ENCODE peak calls at places on chromosomes 1 and 21, in seven cellular contexts. E is cardiac fibroblast, C is cardiac muscle cell, P is breast epithelium, L is kidney, T is dorsolateral prefrontal cortex, W is OCI-LY7. S is an unnamed sample.

GRCh38 chr1:32012709-32013385 is 821 bp upstream of the KHDRBS1 start:
- DNase-seq in E (no peak), C (no peak), P (no peak), L (no peak), T (no peak), W (no peak), S (no peak)

GRCh38 chr1:244028701-244029100 is 22.4 kb upstream of the ZBTB18 start:
- DNase-seq in E (no peak), C (no peak), P (no peak), L (no peak), T (no peak), W (no peak), S (no peak)

GRCh38 chr21:36423772-36424433 is 38.7 kb downstream of the CHAF1B start:
- DNase-seq in E (no peak), C (no peak), P (no peak), L (no peak), T (no peak), W (no peak), S (no peak)

GRCh38 chr1:222288056-222288455 is 259.8 kb downstream of the HHIPL2 start:
- DNase-seq in E (no peak), C (peak), P (peak), L (no peak), T (no peak), W (no peak), S (peak)

GRCh38 chr1:212633144-212633543 is 24.6 kb downstream of the ATF3 start:
- DNase-seq in E (no peak), C (no peak), P (no peak), L (no peak), T (no peak), W (no peak), S (no peak)

GRCh38 chr21:46384556-46384955 is 60.6 kb downstream of the PCNT start:
- DNase-seq in E (no peak), C (no peak), P (no peak), L (no peak), T (no peak), W (no peak), S (no peak)

GRCh38 chr1:168081373-168082007 is 55.2 kb downstream of the GPR161 start:
- DNase-seq in E (peak), C (no peak), P (no peak), L (no peak), T (no peak), W (no peak), S (no peak)

GRCh38 chr1:116766616-116767469 is 12.6 kb downstream of the CD2 start:
- DNase-seq in E (no peak), C (no peak), P (no peak), L (no peak), T (no peak), W (no peak), S (no peak)

GRCh38 chr1:204733869-204734596 is 48.5 kb upstream of the LRRN2 start:
- DNase-seq in E (no peak), C (peak), P (no peak), L (no peak), T (no peak), W (no peak), S (no peak)

GRCh38 chr1:85576642-85577420 is 3.7 kb upstream of the CCN1 start:
- DNase-seq in E (peak), C (peak), P (peak), L (peak), T (peak), W (no peak), S (peak)

GRCh38 chr1:23810818-23811420 is 10.4 kb upstream of the GALE start:
- DNase-seq in E (peak), C (peak), P (no peak), L (no peak), T (no peak), W (peak), S (no peak)

GRCh38 chr1:81228926-81229325 is 571.8 kb upstream of the ADGRL2 start:
- DNase-seq in E (no peak), C (no peak), P (no peak), L (no peak), T (no peak), W (no peak), S (no peak)

GRCh38 chr1:5725855-5726585 is 266.2 kb downstream of the NPHP4 start:
- DNase-seq in E (no peak), C (no peak), P (no peak), L (no peak), T (no peak), W (no peak), S (no peak)

GRCh38 chr1:147171399-147172167 is 687 bp downstream of the PRKAB2 start:
- DNase-seq in E (no peak), C (no peak), P (peak), L (no peak), T (no peak), W (peak), S (no peak)

GRCh38 chr1:244381887-244382565 is 69.7 kb downstream of the ADSS2 start:
- DNase-seq in E (peak), C (no peak), P (no peak), L (no peak), T (no peak), W (no peak), S (no peak)

GRCh38 chr1:192914696-192915095 is 105.9 kb downstream of the RGS2 start:
- DNase-seq in E (no peak), C (no peak), P (no peak), L (no peak), T (no peak), W (no peak), S (no peak)

GRCh38 chr1:24903955-24904730 is 25.9 kb downstream of the RUNX3 start:
- DNase-seq in E (no peak), C (no peak), P (no peak), L (peak), T (no peak), W (no peak), S (peak)

GRCh38 chr1:230149751-230150584 is 82.9 kb downstream of the GALNT2 start:
- DNase-seq in E (no peak), C (no peak), P (no peak), L (no peak), T (no peak), W (peak), S (no peak)

GRCh38 chr1:111907321-111907720 is 82.1 kb downstream of the KCND3 start:
- DNase-seq in E (no peak), C (no peak), P (no peak), L (no peak), T (no peak), W (no peak), S (no peak)

GRCh38 chr1:215987092-215987855 is 420.2 kb downstream of the KCTD3 start:
- DNase-seq in E (no peak), C (no peak), P (no peak), L (no peak), T (no peak), W (no peak), S (no peak)

GRCh38 chr1:229579101-229579651 is 20.7 kb upstream of the ABCB10 start:
- DNase-seq in E (peak), C (no peak), P (peak), L (no peak), T (peak), W (peak), S (no peak)

GRCh38 chr1:25832336-25833037 is 12.7 kb downstream of the MTFR1L start:
- DNase-seq in E (no peak), C (no peak), P (no peak), L (no peak), T (no peak), W (no peak), S (no peak)

GRCh38 chr21:33264561-33264960 is 1.6 kb upstream of the IL10RB start:
- DNase-seq in E (no peak), C (no peak), P (no peak), L (no peak), T (no peak), W (no peak), S (no peak)

GRCh38 chr21:33266784-33267135 is 593 bp downstream of the IL10RB start:
- DNase-seq in E (no peak), C (no peak), P (no peak), L (no peak), T (no peak), W (peak), S (no peak)

GRCh38 chr21:33267250-33267649 is 1.1 kb downstream of the IL10RB start:
- DNase-seq in E (no peak), C (no peak), P (no peak), L (no peak), T (no peak), W (no peak), S (no peak)

GRCh38 chr21:33265664-33266049 is 510 bp upstream of the IL10RB start:
- DNase-seq in E (peak), C (no peak), P (peak), L (peak), T (no peak), W (peak), S (peak)

DNA sequence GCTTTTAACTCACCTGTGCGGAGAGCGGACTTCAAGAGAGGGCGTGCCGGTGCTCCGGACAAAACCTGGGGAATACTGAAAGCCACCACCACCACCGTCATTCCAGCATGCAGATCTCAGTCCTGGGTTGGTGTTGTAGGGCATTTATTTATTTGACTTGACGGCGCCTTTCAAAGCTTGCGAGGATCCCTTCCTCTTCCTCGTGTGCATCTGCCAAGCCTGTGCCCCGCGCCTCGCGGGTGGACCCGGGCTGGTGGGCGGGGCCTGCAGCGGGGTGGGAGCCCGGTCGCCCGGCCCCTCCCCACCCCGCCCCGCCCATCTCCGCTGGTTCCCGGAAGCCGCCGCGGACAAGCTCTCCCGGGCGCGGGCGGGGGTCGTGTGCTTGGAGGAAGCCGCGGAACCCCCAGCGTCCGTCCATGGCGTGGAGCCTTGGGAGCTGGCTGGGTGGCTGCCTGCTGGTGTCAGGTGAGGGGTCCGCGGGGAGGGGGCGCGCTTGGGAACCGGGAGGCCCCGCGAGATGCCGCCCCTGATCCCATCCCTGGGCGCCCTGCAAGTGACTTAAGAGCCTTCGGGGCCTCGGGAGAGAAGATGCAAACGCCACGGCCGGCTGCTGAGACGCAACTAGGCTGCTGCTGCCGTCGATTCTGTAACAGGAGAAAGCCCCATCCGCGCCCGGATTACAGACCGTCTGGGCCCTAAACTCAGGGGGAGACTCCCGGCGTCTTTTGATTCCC is at the start of gene IL10RB:
- DNase-seq in E (peak), C (peak), P (peak), L (peak), T (peak), W (peak), S (no peak)
- TF ChIP-seq CTCF in E (no peak), C (no peak), P (no peak), L (peak), T (no peak), W (no peak), S (no peak)

GRCh38 chr1:198232407-198232806 is 75.6 kb downstream of the NEK7 start:
- DNase-seq in E (no peak), C (no peak), P (no peak), L (no peak), T (no peak), W (no peak), S (no peak)

GRCh38 chr1:198231776-198232175 is 75.0 kb downstream of the NEK7 start:
- DNase-seq in E (no peak), C (no peak), P (no peak), L (no peak), T (no peak), W (no peak), S (no peak)

GRCh38 chr1:198238121-198238520 is 81.3 kb downstream of the NEK7 start:
- DNase-seq in E (no peak), C (no peak), P (peak), L (peak), T (no peak), W (peak), S (no peak)

GRCh38 chr1:198232940-198233675 is 76.3 kb downstream of the NEK7 start:
- DNase-seq in E (no peak), C (no peak), P (no peak), L (no peak), T (no peak), W (no peak), S (no peak)

GRCh38 chr1:198234511-198235251 is 77.9 kb downstream of the NEK7 start:
- DNase-seq in E (peak), C (peak), P (no peak), L (no peak), T (no peak), W (no peak), S (no peak)
- H3K4me3 ChIP-seq in E (peak), C (no peak), P (no peak), L (peak), T (peak), W (no peak), S (peak)

DNA sequence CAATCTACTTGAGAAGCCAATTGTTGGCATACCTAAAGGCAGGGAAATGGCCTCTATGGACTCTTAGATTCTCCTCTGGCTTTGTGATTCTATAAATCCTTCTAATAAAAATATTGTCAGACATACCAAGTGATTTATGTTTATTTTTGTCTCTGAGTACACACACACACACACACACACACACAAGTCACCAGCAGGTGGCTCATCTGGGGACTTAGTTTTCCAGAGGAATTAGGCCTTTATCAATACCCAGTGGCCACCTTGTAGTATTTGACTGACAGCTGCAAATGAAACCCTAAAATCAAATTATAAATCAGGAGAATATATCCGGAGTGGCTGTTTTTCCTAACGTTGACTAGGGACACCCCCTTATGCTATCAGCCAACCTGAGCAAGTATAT is 258.5 kb downstream of the BRINP2 start:
- DNase-seq in E (no peak), C (no peak), P (no peak), L (no peak), T (no peak), W (no peak), S (no peak)
- TF ChIP-seq CTCF in E (no peak), C (no peak), P (no peak), L (no peak), T (no peak), W (no peak), S (no peak)

DNA sequence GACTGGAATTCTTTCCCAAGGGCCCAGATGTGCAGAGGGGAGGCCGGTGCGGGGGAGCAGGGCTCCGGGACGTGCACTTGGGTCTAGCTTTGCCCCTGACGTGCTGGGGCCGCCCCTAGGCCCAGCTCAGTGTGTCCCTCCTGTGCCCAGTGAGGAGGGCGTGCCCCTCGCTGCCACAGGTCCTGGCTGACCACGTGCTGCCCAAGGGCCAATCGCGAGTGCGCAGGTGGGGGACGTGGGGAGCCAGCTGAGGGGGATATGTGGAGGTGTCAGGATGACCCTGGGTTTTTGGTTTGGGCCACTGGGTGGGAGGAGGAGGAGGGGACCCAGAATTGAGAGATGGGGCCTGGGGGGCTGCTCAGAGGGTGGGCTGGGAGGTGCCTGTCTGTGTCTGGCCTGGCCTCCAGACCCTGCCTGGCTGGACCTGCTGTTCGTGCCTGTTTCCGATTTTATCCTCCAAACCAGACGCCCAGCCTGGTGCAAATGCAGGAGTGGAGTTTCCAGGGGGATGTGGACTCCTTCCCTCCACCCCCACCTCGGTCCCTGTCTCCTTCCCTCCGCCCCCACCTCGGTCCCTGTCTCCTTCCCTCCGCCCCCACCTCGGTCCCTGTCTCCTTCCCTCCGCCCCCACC is 6.1 kb upstream of the RNF223 start:
- DNase-seq in E (peak), C (peak), P (peak), L (peak), T (peak), W (no peak), S (peak)
- H3K4me3 ChIP-seq in E (peak), C (peak), P (peak), L (no peak), T (peak), W (no peak), S (peak)

GRCh38 chr1:201461783-201462441 is 7.1 kb downstream of the PHLDA3 start:
- DNase-seq in E (peak), C (no peak), P (peak), L (peak), T (peak), W (no peak), S (peak)

GRCh38 chr1:201465698-201466290 is 3.2 kb downstream of the PHLDA3 start:
- DNase-seq in E (no peak), C (no peak), P (no peak), L (no peak), T (no peak), W (no peak), S (no peak)

GRCh38 chr1:201460783-201461182 is 8.2 kb downstream of the PHLDA3 start:
- DNase-seq in E (no peak), C (no peak), P (no peak), L (no peak), T (no peak), W (no peak), S (no peak)

GRCh38 chr1:201461193-201461657 is 7.8 kb downstream of the PHLDA3 start:
- DNase-seq in E (peak), C (peak), P (peak), L (no peak), T (no peak), W (no peak), S (peak)

GRCh38 chr1:201463071-201463552 is 5.9 kb downstream of the PHLDA3 start:
- DNase-seq in E (peak), C (peak), P (no peak), L (no peak), T (peak), W (no peak), S (no peak)
- TF ChIP-seq CTCF in E (peak), C (peak), P (no peak), L (peak), T (peak), W (no peak), S (peak)

GRCh38 chr1:110502402-110502801 is 16.6 kb downstream of the KCNA10 start:
- DNase-seq in E (no peak), C (no peak), P (no peak), L (peak), T (no peak), W (peak), S (no peak)

GRCh38 chr1:110501725-110502124 is 17.2 kb downstream of the KCNA10 start:
- DNase-seq in E (no peak), C (no peak), P (no peak), L (no peak), T (no peak), W (no peak), S (no peak)

GRCh38 chr1:110505596-110505995 is 13.4 kb downstream of the KCNA10 start:
- DNase-seq in E (no peak), C (no peak), P (no peak), L (no peak), T (no peak), W (no peak), S (no peak)

GRCh38 chr1:110504221-110504620 is 14.8 kb downstream of the KCNA10 start:
- DNase-seq in E (no peak), C (no peak), P (no peak), L (no peak), T (no peak), W (no peak), S (no peak)

GRCh38 chr1:110503471-110503870 is 15.5 kb downstream of the KCNA10 start:
- DNase-seq in E (no peak), C (no peak), P (no peak), L (peak), T (no peak), W (no peak), S (no peak)
- H3K4me3 ChIP-seq in E (no peak), C (no peak), P (no peak), L (no peak), T (no peak), W (no peak), S (no peak)

GRCh38 chr1:52748119-52748518 is 21.9 kb downstream of the ZYG11B start:
- DNase-seq in E (peak), C (no peak), P (no peak), L (no peak), T (no peak), W (peak), S (no peak)
- TF ChIP-seq CTCF in E (no peak), C (no peak), P (no peak), L (peak), T (peak), W (peak), S (peak)

DNA sequence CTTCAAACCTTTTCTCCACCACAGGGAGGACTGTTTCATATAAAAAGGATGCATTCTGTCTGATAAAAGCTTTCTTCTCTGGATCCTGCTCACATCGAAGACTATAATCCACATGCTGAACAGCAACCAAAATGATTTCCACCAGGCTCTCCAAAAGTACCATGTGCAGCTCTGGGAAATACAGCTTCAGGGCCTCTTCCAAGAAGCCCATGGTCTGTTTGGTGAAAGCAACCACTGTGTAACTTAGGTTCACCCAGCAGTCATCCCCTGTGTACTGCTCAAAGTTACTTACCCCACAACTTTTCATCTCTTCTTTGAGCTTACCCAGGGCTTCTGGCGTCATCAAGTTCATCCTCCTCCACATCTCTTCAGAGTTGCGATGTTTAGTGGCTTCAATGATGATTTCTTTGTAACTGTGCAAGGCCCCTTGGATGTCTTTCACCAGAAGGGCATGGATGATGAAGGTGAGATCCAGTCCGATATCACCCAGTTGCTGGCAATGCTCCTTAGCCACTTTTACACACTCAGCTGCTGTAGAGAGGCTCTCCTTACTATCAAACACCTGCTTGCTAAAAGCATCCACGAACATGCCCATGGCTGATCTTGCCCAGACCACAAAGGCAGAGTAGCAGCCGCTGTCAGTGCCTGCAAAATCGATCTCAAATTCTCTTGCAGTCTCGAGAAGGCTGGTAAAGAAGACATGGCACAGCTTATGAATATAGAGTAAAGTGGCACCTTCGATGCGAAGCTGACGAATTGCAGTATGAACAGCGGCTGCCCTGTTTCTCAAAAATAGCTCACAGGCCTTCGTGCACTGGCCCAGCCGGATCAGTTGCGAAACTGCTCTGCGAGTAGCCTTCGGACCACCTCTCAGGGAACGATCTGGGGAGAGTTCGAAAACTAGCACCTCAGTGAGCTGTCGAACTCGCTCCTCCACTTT is 1.7 kb downstream of the EXOC8 start:
- DNase-seq in E (no peak), C (no peak), P (no peak), L (no peak), T (no peak), W (peak), S (no peak)
- H3K4me3 ChIP-seq in E (peak), C (peak), P (peak), L (peak), T (peak), W (peak), S (peak)